ENCODE peak calls at places on chromosomes 5 and 9, in nine cellular contexts. C is COLO829; V is OCI-LY7; O is left lobe of liver; W is cerebellum; E is activated naive CD4-positive, alpha-beta T cell; T is left cardiac atrium; H is AG08396; A is right cardiac atrium. X is an unnamed sample.
A peak's percentile ranks its signal among the peaks of the same experiment; 100 is the strongest.

GRCh38 chr9:21461377-21461776 is 20.7 kb downstream of the IFNE start:
- DNase-seq in H (no peak), T (no peak), V (no peak), O (no peak), A (no peak), W (no peak), E (no peak), C (no peak), X (no peak)

GRCh38 chr5:122547219-122547618 is 227.7 kb upstream of the SNX2 start:
- DNase-seq in A (no peak), H (no peak), V (no peak), W (no peak), O (no peak), E (no peak), T (no peak), C (no peak), X (no peak)

GRCh38 chr5:147669113-147669869 is 113.2 kb downstream of the JAKMIP2 start:
- DNase-seq in H (no peak), W (peak; percentile 62), E (no peak), C (no peak), V (no peak), T (peak; percentile 22), A (no peak), O (no peak), X (no peak)

GRCh38 chr9:134088064-134088725 is 20.4 kb upstream of the BRD3 start:
- DNase-seq in H (no peak), C (no peak), T (no peak), W (no peak), E (no peak), V (no peak), A (no peak), O (no peak), X (no peak)

GRCh38 chr5:58497956-58498942 is 7.0 kb downstream of the GAPT start:
- DNase-seq in O (no peak), T (peak; percentile 30), W (peak; percentile 17), E (no peak), H (peak; percentile 22), C (peak; percentile 24), V (no peak), A (peak; percentile 33), X (no peak)

GRCh38 chr5:54626407-54626806 is 108.8 kb downstream of the SNX18 start:
- DNase-seq in T (no peak), E (no peak), V (no peak), C (no peak), A (no peak), O (no peak), H (no peak), W (no peak), X (no peak)

GRCh38 chr5:11656940-11657339 is 247.3 kb downstream of the CTNND2 start:
- DNase-seq in W (no peak), O (no peak), T (no peak), A (no peak), H (no peak), V (no peak), C (no peak), E (no peak), X (no peak)

GRCh38 chr9:93416530-93417235 is 34.8 kb upstream of the FAM120A start:
- DNase-seq in V (no peak), T (no peak), H (no peak), A (no peak), C (no peak), O (no peak), W (no peak), E (no peak), X (no peak)

GRCh38 chr9:19020886-19021285 is 12.1 kb downstream of the SAXO1 start:
- DNase-seq in W (peak; percentile 62), C (no peak), V (no peak), A (no peak), O (no peak), T (no peak), H (no peak), E (no peak), X (peak; percentile 74)

GRCh38 chr5:96816430-96816939 is 8.7 kb upstream of the ERAP1 start:
- DNase-seq in C (no peak), H (no peak), E (peak; percentile 15), A (no peak), O (no peak), W (no peak), V (peak; percentile 91), T (no peak), X (peak; percentile 7)

GRCh38 chr5:137200906-137201305 is 298.2 kb downstream of the SPOCK1 start:
- DNase-seq in V (no peak), C (no peak), W (no peak), E (no peak), A (no peak), T (no peak), H (no peak), O (no peak), X (no peak)

GRCh38 chr5:174777545-174777944 is 53.2 kb downstream of the MSX2 start:
- DNase-seq in C (no peak), E (no peak), A (no peak), T (no peak), V (no peak), O (no peak), H (no peak), W (no peak), X (peak; percentile 7)

GRCh38 chr5:76404694-76405306 is 1.7 kb downstream of the IQGAP2 start:
- DNase-seq in O (no peak), T (no peak), C (no peak), W (no peak), E (no peak), V (peak; percentile 60), A (no peak), H (no peak), X (peak; percentile 38)

GRCh38 chr5:41648976-41649375 is 138.6 kb upstream of the PLCXD3 start:
- DNase-seq in C (no peak), T (no peak), V (no peak), E (no peak), A (no peak), H (no peak), W (no peak), O (no peak), X (no peak)

GRCh38 chr5:59173568-59173967 is 590.7 kb downstream of the RAB3C start:
- DNase-seq in O (no peak), V (no peak), W (no peak), T (no peak), C (no peak), A (no peak), H (no peak), E (no peak), X (peak; percentile 4)

GRCh38 chr9:28093141-28093540 is 519.9 kb upstream of the C9orf72 start:
- DNase-seq in A (no peak), C (no peak), H (no peak), W (no peak), T (no peak), E (no peak), V (no peak), O (no peak), X (no peak)

X was measured in MV-4-11.